ENCODE peak calls at places on chromosomes 13 and 19, in ten cellular contexts. N is amniotic stem cell; W is stimulated activated naive B cell treated with anti-CD40 and anti-IgM and Interleukin-4, amounts not matched to agents 10 μg/mL and 1 μg/mL and 100 μg/mL, for 72 hours; A is kidney tubule cell; L is NCI-H1092; U is stimulated activated CD8-positive, alpha-beta memory T cell treated with anti-CD3 and anti-CD28 coated beads, Interleukin-15, amount 100 ng/mL, for 24 hours; M is GM10248; J is PC-3; E is NCI-H1436; G is stimulated activated CD4-positive, alpha-beta T cell treated with anti-CD3 and anti-CD28 coated beads, Interleukin-15, amount 100 ng/mL, for 48 hours. H is an unnamed sample.

GRCh38 chr19:53595510-53595867 is 36.3 kb upstream of the DPRX start:
- DNase-seq in J (no peak), N (no peak), L (no peak), M (no peak), W (no peak), G (no peak), E (no peak), U (no peak), A (no peak), H (no peak)

GRCh38 chr13:84980571-84980970 is 818.6 kb downstream of the SLITRK6 start:
- DNase-seq in U (no peak), W (no peak), A (no peak), M (no peak), E (no peak), N (no peak), L (no peak), J (no peak), G (no peak), H (no peak)

GRCh38 chr19:8025321-8025720 is 19.9 kb upstream of the ELAVL1 start:
- DNase-seq in N (no peak), W (no peak), L (no peak), G (no peak), U (no peak), A (no peak), J (no peak), E (no peak), M (no peak), H (no peak)

GRCh38 chr13:55437162-55437561 is 1703.6 kb upstream of the PRR20A start:
- DNase-seq in N (no peak), L (no peak), M (no peak), A (no peak), J (no peak), G (no peak), E (no peak), W (no peak), U (no peak), H (no peak)

GRCh38 chr13:38421590-38422560 is 72.2 kb downstream of the UFM1 start:
- DNase-seq in U (no peak), E (no peak), L (no peak), A (no peak), W (no peak), G (no peak), M (no peak), N (no peak), J (no peak), H (no peak)

GRCh38 chr13:22960827-22961226 is 220.0 kb upstream of the SGCG start:
- DNase-seq in W (no peak), N (no peak), J (no peak), E (no peak), A (no peak), L (no peak), M (peak; percentile 3), U (no peak), G (no peak), H (no peak)

GRCh38 chr13:76879211-76879875 is 6.9 kb downstream of the KCTD12 start:
- DNase-seq in M (peak; percentile 53), E (no peak), U (no peak), W (peak; percentile 35), G (peak; percentile 43), J (peak; percentile 65), L (no peak), N (no peak), A (peak; percentile 61), H (no peak)

GRCh38 chr13:66037096-66037495 is 1193.0 kb downstream of the PCDH9 start:
- DNase-seq in A (no peak), G (no peak), L (no peak), M (no peak), J (no peak), W (no peak), N (no peak), U (no peak), E (no peak), H (no peak)

GRCh38 chr19:58274771-58275199 is 4.0 kb upstream of the ZNF8 start:
- DNase-seq in U (no peak), L (no peak), M (no peak), W (no peak), N (no peak), G (no peak), J (peak; percentile 83), E (no peak), A (no peak), H (peak; percentile 33)

GRCh38 chr13:60312851-60313505 is 84.0 kb upstream of the TDRD3 start:
- DNase-seq in W (no peak), A (peak; percentile 43), M (no peak), G (no peak), L (no peak), J (no peak), U (no peak), E (no peak), N (no peak), H (no peak)

GRCh38 chr13:70386919-70387318 is 278.7 kb upstream of the KLHL1 start:
- DNase-seq in M (no peak), E (no peak), J (no peak), U (no peak), A (no peak), W (no peak), L (no peak), G (no peak), N (no peak), H (no peak)

GRCh38 chr13:46100191-46100877 is 4.5 kb downstream of the CPB2 start:
- DNase-seq in J (no peak), N (no peak), W (no peak), M (peak; percentile 46), L (no peak), E (no peak), G (no peak), U (no peak), A (no peak), H (no peak)

GRCh38 chr19:932647-933552 is 7.1 kb downstream of the ARID3A start:
- DNase-seq in J (no peak), U (no peak), L (no peak), E (no peak), N (peak; percentile 90), G (no peak), W (no peak), M (peak; percentile 59), A (no peak), H (peak; percentile 81)

GRCh38 chr13:99926014-99926731 is 45.4 kb downstream of the ZIC5 start:
- DNase-seq in M (no peak), G (no peak), A (peak; percentile 70), J (peak; percentile 58), L (peak; percentile 68), U (no peak), E (no peak), N (no peak), W (no peak), H (peak; percentile 23)

GRCh38 chr13:99265162-99265822 is 7.1 kb upstream of the GPR18 start:
- DNase-seq in A (no peak), N (no peak), L (no peak), G (peak; percentile 49), M (no peak), U (no peak), J (no peak), E (no peak), W (no peak), H (no peak)

GRCh38 chr13:76672422-76672821 is 213.8 kb downstream of the KCTD12 start:
- DNase-seq in U (no peak), L (no peak), A (peak; percentile 43), M (no peak), W (no peak), N (no peak), E (no peak), J (peak; percentile 51), G (no peak), H (peak; percentile 53)

GRCh38 chr19:9132422-9132821 is 5.7 kb upstream of the OR7G3 start:
- DNase-seq in L (no peak), A (no peak), E (no peak), J (no peak), G (no peak), M (no peak), W (no peak), U (no peak), N (no peak), H (no peak)

GRCh38 chr19:45455707-45456499 is 11.9 kb upstream of the FOSB start:
- DNase-seq in A (peak; percentile 100), G (peak; percentile 60), W (peak; percentile 72), M (peak; percentile 81), E (no peak), N (peak; percentile 93), U (no peak), J (peak; percentile 95), L (no peak), H (peak; percentile 100)

GRCh38 chr19:33624586-33625153 is 2.9 kb downstream of the CHST8 start:
- DNase-seq in J (no peak), A (no peak), N (no peak), U (no peak), M (no peak), W (no peak), E (no peak), G (no peak), L (no peak), H (peak; percentile 63)

GRCh38 chr13:41621716-41622508 is 164.6 kb downstream of the RGCC start:
- DNase-seq in W (no peak), M (no peak), J (no peak), U (no peak), A (no peak), E (no peak), G (no peak), N (no peak), L (no peak), H (no peak)

GRCh38 chr19:48739835-48740704 is at the start of gene RASIP1:
- DNase-seq in G (no peak), U (no peak), L (peak; percentile 25), M (no peak), W (no peak), A (no peak), N (no peak), E (no peak), J (no peak), H (no peak)